ENCODE peak calls at places on chromosome 14, in seven cellular contexts. V is dorsolateral prefrontal cortex, R is heart right ventricle, J is stomach, F is sciatic nerve, X is NCI-H2029, C is GM04503. I is an unnamed sample.

GRCh38 chr14:99168330-99168729 is 103.7 kb downstream of the BCL11B start:
- DNase-seq in V (no peak), R (no peak), J (peak), F (no peak), X (no peak), C (no peak), I (no peak)

GRCh38 chr14:51182166-51182565 is 57.9 kb upstream of the TMX1 start:
- DNase-seq in V (no peak), R (no peak), J (no peak), F (no peak), X (no peak), C (peak), I (no peak)

GRCh38 chr14:23071975-23072539 is 14.7 kb upstream of the CDH24 start:
- DNase-seq in V (no peak), R (no peak), J (no peak), F (no peak), X (no peak), C (no peak), I (peak)

GRCh38 chr14:104138098-104138890 is at the start of gene KIF26A:
- DNase-seq in V (peak), R (peak), J (no peak), F (peak), X (no peak), C (no peak), I (no peak)

GRCh38 chr14:93132472-93133065 is 16.8 kb upstream of the ITPK1 start:
- DNase-seq in V (peak), R (peak), J (peak), F (peak), X (no peak), C (no peak), I (no peak)

GRCh38 chr14:104530651-104531050 is 48.9 kb upstream of the C14orf180 start:
- DNase-seq in V (no peak), R (no peak), J (no peak), F (peak), X (no peak), C (no peak), I (no peak)

GRCh38 chr14:52266782-52267181 is 716 bp upstream of the PTGDR start:
- DNase-seq in V (no peak), R (no peak), J (no peak), F (no peak), X (no peak), C (no peak), I (no peak)

GRCh38 chr14:89391556-89391955 is 25.5 kb downstream of the FOXN3 start:
- DNase-seq in V (no peak), R (no peak), J (no peak), F (peak), X (no peak), C (no peak), I (no peak)

GRCh38 chr14:104421892-104422291 is 157.7 kb upstream of the C14orf180 start:
- DNase-seq in V (no peak), R (no peak), J (no peak), F (peak), X (no peak), C (no peak), I (no peak)

GRCh38 chr14:24840204-24840893 is 206.4 kb upstream of the GZMB start:
- DNase-seq in V (no peak), R (no peak), J (no peak), F (no peak), X (no peak), C (no peak), I (no peak)

GRCh38 chr14:64444984-64445845 is 20.1 kb upstream of the AKAP5 start:
- DNase-seq in V (no peak), R (no peak), J (no peak), F (no peak), X (no peak), C (no peak), I (no peak)

GRCh38 chr14:56874375-56874774 is 64.1 kb upstream of the OTX2 start:
- DNase-seq in V (no peak), R (no peak), J (peak), F (no peak), X (peak), C (no peak), I (peak)

GRCh38 chr14:92572050-92572449 is 58.5 kb downstream of the RIN3 start:
- DNase-seq in V (no peak), R (no peak), J (no peak), F (no peak), X (no peak), C (no peak), I (no peak)

GRCh38 chr14:31270196-31270772 is 62.7 kb upstream of the HECTD1 start:
- DNase-seq in V (no peak), R (no peak), J (no peak), F (no peak), X (no peak), C (no peak), I (no peak)

GRCh38 chr14:77339407-77339806 is 18.6 kb downstream of the GSTZ1 start:
- DNase-seq in V (no peak), R (no peak), J (no peak), F (no peak), X (no peak), C (peak), I (no peak)

GRCh38 chr14:96938946-96939345 is 141.8 kb downstream of the VRK1 start:
- DNase-seq in V (no peak), R (no peak), J (no peak), F (no peak), X (no peak), C (no peak), I (no peak)

GRCh38 chr14:68244272-68244975 is 424.8 kb downstream of the RAD51B start:
- DNase-seq in V (no peak), R (no peak), J (no peak), F (no peak), X (no peak), C (no peak), I (no peak)

GRCh38 chr14:79483472-79483871 is 727.8 kb downstream of the DIO2 start:
- DNase-seq in V (no peak), R (no peak), J (no peak), F (no peak), X (no peak), C (no peak), I (no peak)

GRCh38 chr14:83561261-83561660 is 1968.7 kb upstream of the FLRT2 start:
- DNase-seq in V (no peak), R (no peak), J (no peak), F (no peak), X (no peak), C (no peak), I (no peak)

GRCh38 chr14:90979451-90979850 is 81.0 kb downstream of the RPS6KA5 start:
- DNase-seq in V (no peak), R (no peak), J (no peak), F (no peak), X (no peak), C (no peak), I (no peak)

GRCh38 chr14:99356031-99356430 is 84.0 kb upstream of the BCL11B start:
- DNase-seq in V (no peak), R (no peak), J (no peak), F (no peak), X (no peak), C (no peak), I (no peak)

GRCh38 chr14:22561661-22562579 is 27.1 kb downstream of the DAD1 start:
- DNase-seq in V (no peak), R (no peak), J (no peak), F (no peak), X (no peak), C (no peak), I (peak)

GRCh38 chr14:54772451-54772881 is 130.2 kb downstream of the GCH1 start:
- DNase-seq in V (no peak), R (no peak), J (no peak), F (no peak), X (no peak), C (peak), I (no peak)

GRCh38 chr14:73660511-73660910 is 15.7 kb downstream of the DNAL1 start:
- DNase-seq in V (no peak), R (no peak), J (no peak), F (no peak), X (no peak), C (no peak), I (no peak)

GRCh38 chr14:81447018-81447770 is 47.1 kb upstream of the STON2 start:
- DNase-seq in V (no peak), R (no peak), J (no peak), F (no peak), X (no peak), C (no peak), I (no peak)

GRCh38 chr14:75393794-75394193 is 34.0 kb upstream of the JDP2 start:
- DNase-seq in V (no peak), R (no peak), J (no peak), F (no peak), X (no peak), C (no peak), I (no peak)

GRCh38 chr14:36485773-36486172 is 34.3 kb downstream of the NKX2-1 start:
- DNase-seq in V (no peak), R (no peak), J (no peak), F (no peak), X (no peak), C (no peak), I (no peak)

GRCh38 chr14:105689722-105690121 is 163.3 kb downstream of the TMEM121 start:
- DNase-seq in V (no peak), R (no peak), J (no peak), F (no peak), X (no peak), C (no peak), I (no peak)

GRCh38 chr14:91154851-91155625 is 41.2 kb downstream of the DGLUCY start:
- DNase-seq in V (no peak), R (peak), J (peak), F (no peak), X (peak), C (no peak), I (peak)

GRCh38 chr14:72528059-72528950 is 365.6 kb downstream of the DPF3 start:
- DNase-seq in V (no peak), R (no peak), J (no peak), F (no peak), X (no peak), C (no peak), I (no peak)